ENCODE peak calls at places on chromosomes 13 and 19, in nine cellular contexts. V is adrenal gland; G is tibial artery; K is EL; R is amygdala; L is CMK; S is Caki2; J is heart right ventricle; X is activated naive CD4-positive, alpha-beta T cell treated with anti-CD3 and anti-CD28 coated beads, Interleukin-2, amount 10 ng/mL, durations not matched to agents 7 days and 5 days. D is an unnamed sample.
A peak's percentile ranks its signal among the peaks of the same experiment; 100 is the strongest.

GRCh38 chr13:70253411-70253810 is 145.2 kb upstream of the KLHL1 start:
- DNase-seq in V (no peak), G (no peak), K (no peak), R (no peak), L (no peak), S (no peak), J (no peak), X (no peak), D (no peak)

GRCh38 chr13:20193142-20193923 is 595 bp upstream of the GJB2 start:
- DNase-seq in V (no peak), G (no peak), K (no peak), R (no peak), L (no peak), S (no peak), J (no peak), X (peak; percentile 32), D (no peak)

GRCh38 chr19:40420766-40421467 is 4.9 kb downstream of the SERTAD1 start:
- DNase-seq in V (peak; percentile 95), G (peak; percentile 92), K (peak; percentile 95), R (peak; percentile 85), L (no peak), S (peak; percentile 97), J (peak; percentile 96), X (peak; percentile 86), D (peak; percentile 97)

GRCh38 chr13:52348983-52349780 is 56.8 kb downstream of the THSD1 start:
- DNase-seq in V (no peak), G (no peak), K (peak; percentile 83), R (no peak), L (no peak), S (peak; percentile 85), J (no peak), X (no peak), D (no peak)

GRCh38 chr19:33622809-33623511 is 1.2 kb downstream of the CHST8 start:
- DNase-seq in V (no peak), G (no peak), K (no peak), R (no peak), L (no peak), S (no peak), J (no peak), X (no peak), D (no peak)

GRCh38 chr13:42401376-42401775 is 129.4 kb downstream of the AKAP11 start:
- DNase-seq in V (no peak), G (no peak), K (no peak), R (no peak), L (no peak), S (peak; percentile 54), J (no peak), X (no peak), D (no peak)

GRCh38 chr19:18063463-18063862 is 23.3 kb downstream of the IL12RB1 start:
- DNase-seq in V (no peak), G (no peak), K (peak; percentile 23), R (no peak), L (peak; percentile 29), S (peak; percentile 71), J (no peak), X (peak; percentile 58), D (no peak)

GRCh38 chr19:18392936-18393335 is 4.5 kb downstream of the LRRC25 start:
- DNase-seq in V (no peak), G (no peak), K (no peak), R (no peak), L (no peak), S (no peak), J (no peak), X (no peak), D (no peak)

GRCh38 chr13:110957181-110957884 is 42.5 kb upstream of the ANKRD10 start:
- DNase-seq in V (no peak), G (no peak), K (peak; percentile 13), R (no peak), L (no peak), S (peak; percentile 48), J (no peak), X (no peak), D (no peak)

GRCh38 chr13:30463820-30464495 is 1.8 kb downstream of the HMGB1 start:
- DNase-seq in V (no peak), G (peak; percentile 50), K (peak; percentile 60), R (peak; percentile 38), L (no peak), S (peak; percentile 60), J (peak; percentile 57), X (peak; percentile 85), D (peak; percentile 70)

GRCh38 chr19:51422053-51422448 is 4.6 kb upstream of the SIGLEC10 start:
- DNase-seq in V (peak; percentile 93), G (peak; percentile 65), K (peak; percentile 72), R (peak; percentile 50), L (peak; percentile 79), S (peak; percentile 70), J (peak; percentile 86), X (peak; percentile 91), D (peak; percentile 91)

GRCh38 chr13:91346848-91347211 is 657 bp upstream of the MIR17HG start:
- DNase-seq in V (no peak), G (no peak), K (no peak), R (no peak), L (no peak), S (no peak), J (no peak), X (peak; percentile 69), D (no peak)

GRCh38 chr19:13841339-13842293 is 35.3 kb upstream of the NANOS3 start:
- DNase-seq in V (peak; percentile 57), G (no peak), K (peak; percentile 52), R (no peak), L (no peak), S (peak; percentile 75), J (no peak), X (peak; percentile 43), D (peak; percentile 76)

GRCh38 chr19:48415395-48415794 is 21.9 kb downstream of the GRIN2D start:
- DNase-seq in V (peak; percentile 88), G (peak; percentile 75), K (peak; percentile 65), R (peak; percentile 48), L (peak; percentile 92), S (peak; percentile 42), J (peak; percentile 83), X (peak; percentile 84), D (peak; percentile 85)

GRCh38 chr13:114229486-114229885 is 5.2 kb upstream of the CDC16 start:
- DNase-seq in V (no peak), G (no peak), K (no peak), R (no peak), L (no peak), S (no peak), J (no peak), X (no peak), D (no peak)

GRCh38 chr13:101283782-101284181 is 132.5 kb downstream of the NALCN start:
- DNase-seq in V (no peak), G (no peak), K (no peak), R (no peak), L (no peak), S (no peak), J (no peak), X (no peak), D (no peak)

GRCh38 chr19:38386968-38387549 is 775 bp downstream of the GGN start:
- DNase-seq in V (no peak), G (peak; percentile 49), K (no peak), R (no peak), L (no peak), S (no peak), J (peak; percentile 28), X (no peak), D (peak; percentile 56)

GRCh38 chr13:49996166-49996915 is 501 bp upstream of the TRIM13 start:
- DNase-seq in V (peak; percentile 94), G (peak; percentile 92), K (peak; percentile 90), R (peak; percentile 93), L (peak; percentile 86), S (peak; percentile 76), J (peak; percentile 95), X (peak; percentile 92), D (peak; percentile 96)

GRCh38 chr19:2602391-2603181 is 99.9 kb downstream of the GNG7 start:
- DNase-seq in V (peak; percentile 67), G (peak; percentile 92), K (peak; percentile 90), R (peak; percentile 71), L (no peak), S (no peak), J (peak; percentile 83), X (no peak), D (peak; percentile 91)

GRCh38 chr19:7469654-7470285 is 19.1 kb downstream of the PEX11G start:
- DNase-seq in V (no peak), G (no peak), K (no peak), R (no peak), L (no peak), S (no peak), J (no peak), X (no peak), D (no peak)

GRCh38 chr19:30420881-30421280 is 48.7 kb downstream of the ZNF536 start:
- DNase-seq in V (no peak), G (no peak), K (no peak), R (no peak), L (no peak), S (no peak), J (no peak), X (no peak), D (no peak)

GRCh38 chr13:44758595-44759221 is 182.6 kb upstream of the TSC22D1 start:
- DNase-seq in V (no peak), G (no peak), K (peak; percentile 85), R (no peak), L (no peak), S (no peak), J (no peak), X (no peak), D (no peak)

GRCh38 chr19:29666634-29667389 is 1.6 kb downstream of the PLEKHF1 start:
- DNase-seq in V (peak; percentile 73), G (peak; percentile 75), K (peak; percentile 64), R (no peak), L (no peak), S (peak; percentile 76), J (peak; percentile 74), X (peak; percentile 56), D (peak; percentile 87)

GRCh38 chr13:98556968-98557591 is 19.8 kb downstream of the STK24 start:
- DNase-seq in V (no peak), G (no peak), K (peak; percentile 91), R (no peak), L (no peak), S (peak; percentile 66), J (no peak), X (peak; percentile 28), D (no peak)

GRCh38 chr19:18520848-18521691 is 800 bp downstream of the ELL start:
- DNase-seq in V (peak; percentile 54), G (peak; percentile 59), K (no peak), R (no peak), L (no peak), S (peak; percentile 20), J (peak; percentile 54), X (peak; percentile 52), D (no peak)

GRCh38 chr13:48710160-48710559 is 56.4 kb downstream of the CYSLTR2 start:
- DNase-seq in V (no peak), G (no peak), K (no peak), R (no peak), L (no peak), S (no peak), J (no peak), X (no peak), D (no peak)

GRCh38 chr13:79681069-79681468 is 200.1 kb downstream of the NDFIP2 start:
- DNase-seq in V (no peak), G (no peak), K (no peak), R (no peak), L (no peak), S (no peak), J (no peak), X (no peak), D (no peak)

GRCh38 chr13:35881360-35881759 is 249.8 kb downstream of the DCLK1 start:
- DNase-seq in V (no peak), G (no peak), K (no peak), R (peak; percentile 37), L (no peak), S (no peak), J (no peak), X (no peak), D (no peak)

GRCh38 chr13:78604782-78605611 is 1.6 kb upstream of the POU4F1 start:
- DNase-seq in V (no peak), G (no peak), K (peak; percentile 25), R (no peak), L (no peak), S (no peak), J (no peak), X (no peak), D (no peak)

GRCh38 chr19:6273701-6274601 is 5.8 kb downstream of the MLLT1 start:
- DNase-seq in V (peak; percentile 91), G (peak; percentile 94), K (peak; percentile 96), R (peak; percentile 59), L (no peak), S (no peak), J (peak; percentile 80), X (no peak), D (peak; percentile 91)

GRCh38 chr13:30375436-30375835 is 46.9 kb upstream of the UBE2L5 start:
- DNase-seq in V (no peak), G (no peak), K (no peak), R (no peak), L (no peak), S (peak; percentile 7), J (no peak), X (no peak), D (no peak)